ENCODE peak calls at places on chromosomes 4 and X, in ten cellular contexts. T is fibroblast of the conjunctiva; X is cardiac muscle cell; W is heart left ventricle; E is pancreas; Z is GM03348; J is stimulated activated CD8-positive, alpha-beta memory T cell treated with anti-CD3 and anti-CD28 coated beads, Interleukin-15, amount 100 ng/mL, for 48 hours; N is fibroblast of the aortic adventitia; O is NCI-H1105 treated with DMSO at 0.1 percent for 48 hours; H is HL-60. V is an unnamed sample.

GRCh38 chr4:137378393-137379290 is 153.7 kb downstream of the PCDH18 start:
- DNase-seq in T (no peak), X (no peak), W (no peak), E (no peak), Z (peak; percentile 11), J (no peak), N (no peak), O (no peak), H (no peak), V (no peak)

GRCh38 chr4:108314900-108315589 is 146.3 kb upstream of the LEF1 start:
- DNase-seq in T (no peak), X (no peak), W (no peak), E (no peak), Z (no peak), J (no peak), N (no peak), O (no peak), H (no peak), V (no peak)

GRCh38 chr4:8329859-8330761 is 60.6 kb downstream of the HTRA3 start:
- DNase-seq in T (no peak), X (no peak), W (no peak), E (no peak), Z (no peak), J (no peak), N (no peak), O (no peak), H (no peak), V (no peak)

GRCh38 chr4:163976588-163976987 is 482.1 kb downstream of the TMA16 start:
- DNase-seq in T (no peak), X (no peak), W (no peak), E (no peak), Z (no peak), J (no peak), N (no peak), O (no peak), H (no peak), V (no peak)

GRCh38 chr4:188246488-188246887 is 107.2 kb downstream of the TRIML1 start:
- DNase-seq in T (no peak), X (no peak), W (no peak), E (no peak), Z (no peak), J (no peak), N (no peak), O (no peak), H (no peak), V (no peak)

GRCh38 chr4:183348706-183349659 is 26.8 kb upstream of the CLDN24 start:
- DNase-seq in T (peak; percentile 70), X (no peak), W (no peak), E (no peak), Z (peak; percentile 81), J (peak; percentile 21), N (peak; percentile 75), O (no peak), H (no peak), V (no peak)

GRCh38 chrX:23902419-23902818 is 5.3 kb downstream of the APOO start:
- DNase-seq in T (peak; percentile 51), X (peak; percentile 67), W (no peak), E (no peak), Z (peak; percentile 39), J (no peak), N (peak; percentile 83), O (peak; percentile 53), H (no peak), V (peak; percentile 39)

GRCh38 chr4:1325176-1325480 is 21.9 kb upstream of the UVSSA start:
- DNase-seq in T (no peak), X (no peak), W (no peak), E (no peak), Z (no peak), J (no peak), N (no peak), O (no peak), H (no peak), V (no peak)

GRCh38 chrX:118286066-118286758 is 59.7 kb upstream of the WDR44 start:
- DNase-seq in T (no peak), X (no peak), W (no peak), E (no peak), Z (no peak), J (no peak), N (peak; percentile 35), O (no peak), H (no peak), V (no peak)

GRCh38 chrX:48045410-48046311 is 25.8 kb downstream of the ZNF630 start:
- DNase-seq in T (peak; percentile 65), X (no peak), W (peak; percentile 49), E (no peak), Z (peak; percentile 19), J (no peak), N (peak; percentile 95), O (no peak), H (no peak), V (no peak)

GRCh38 chrX:74853255-74853654 is 72.0 kb downstream of the NEXMIF start:
- DNase-seq in T (no peak), X (no peak), W (no peak), E (no peak), Z (no peak), J (no peak), N (no peak), O (no peak), H (no peak), V (no peak)

GRCh38 chr4:142645478-142646108 is 200.5 kb downstream of the INPP4B start:
- DNase-seq in T (no peak), X (peak; percentile 62), W (peak; percentile 17), E (no peak), Z (no peak), J (no peak), N (peak; percentile 51), O (no peak), H (no peak), V (no peak)

GRCh38 chr4:64581422-64581821 is 172.2 kb upstream of the TECRL start:
- DNase-seq in T (peak; percentile 24), X (no peak), W (no peak), E (no peak), Z (peak; percentile 30), J (no peak), N (peak; percentile 10), O (no peak), H (no peak), V (no peak)

GRCh38 chr4:66000500-66001117 is 330.3 kb upstream of the EPHA5 start:
- DNase-seq in T (no peak), X (peak; percentile 1), W (no peak), E (no peak), Z (no peak), J (no peak), N (peak; percentile 66), O (peak; percentile 11), H (no peak), V (no peak)

GRCh38 chr4:156252300-156253016 is 298.8 kb upstream of the CTSO start:
- DNase-seq in T (no peak), X (no peak), W (no peak), E (no peak), Z (no peak), J (no peak), N (peak; percentile 18), O (no peak), H (no peak), V (no peak)

GRCh38 chr4:186726440-186727148 is 2.9 kb upstream of the FAT1 start:
- DNase-seq in T (no peak), X (peak; percentile 85), W (peak; percentile 76), E (peak; percentile 75), Z (peak; percentile 95), J (no peak), N (peak; percentile 57), O (peak; percentile 57), H (no peak), V (peak; percentile 71)

GRCh38 chr4:173191623-173192041 is 23.0 kb downstream of the GALNT7 start:
- DNase-seq in T (no peak), X (no peak), W (no peak), E (no peak), Z (no peak), J (no peak), N (peak; percentile 20), O (no peak), H (no peak), V (no peak)

GRCh38 chr4:153634737-153635353 is 49.2 kb upstream of the TLR2 start:
- DNase-seq in T (peak; percentile 24), X (peak; percentile 48), W (no peak), E (no peak), Z (peak; percentile 45), J (no peak), N (peak; percentile 60), O (peak; percentile 3), H (no peak), V (no peak)

GRCh38 chr4:75696036-75696435 is 22.8 kb upstream of the G3BP2 start:
- DNase-seq in T (no peak), X (no peak), W (no peak), E (no peak), Z (no peak), J (no peak), N (no peak), O (no peak), H (no peak), V (no peak)

GRCh38 chr4:3290476-3290875 is 2.3 kb upstream of the RGS12 start:
- DNase-seq in T (no peak), X (no peak), W (no peak), E (no peak), Z (no peak), J (no peak), N (no peak), O (no peak), H (no peak), V (no peak)

GRCh38 chrX:30930143-30930542 is 41.1 kb upstream of the TAB3 start:
- DNase-seq in T (no peak), X (no peak), W (no peak), E (no peak), Z (no peak), J (no peak), N (no peak), O (no peak), H (no peak), V (no peak)

GRCh38 chr4:78057135-78057599 is at the start of gene FRAS1:
- DNase-seq in T (peak; percentile 24), X (peak; percentile 82), W (peak; percentile 52), E (peak; percentile 21), Z (peak; percentile 65), J (no peak), N (no peak), O (peak; percentile 81), H (no peak), V (peak; percentile 72)

GRCh38 chr4:44038811-44039210 is 409.8 kb downstream of the KCTD8 start:
- DNase-seq in T (no peak), X (no peak), W (no peak), E (no peak), Z (no peak), J (no peak), N (no peak), O (no peak), H (no peak), V (no peak)

GRCh38 chr4:139452000-139452399 is 1.9 kb upstream of the RAB33B start:
- DNase-seq in T (no peak), X (no peak), W (no peak), E (no peak), Z (no peak), J (no peak), N (no peak), O (no peak), H (no peak), V (no peak)

GRCh38 chr4:141609243-141609642 is 27.1 kb upstream of the IL15 start:
- DNase-seq in T (no peak), X (no peak), W (no peak), E (peak; percentile 7), Z (no peak), J (no peak), N (peak; percentile 21), O (no peak), H (no peak), V (no peak)

GRCh38 chrX:125895518-125895917 is 270.6 kb downstream of the DCAF12L2 start:
- DNase-seq in T (no peak), X (no peak), W (no peak), E (no peak), Z (no peak), J (no peak), N (no peak), O (no peak), H (no peak), V (no peak)

GRCh38 chrX:133323450-133323849 is 91.8 kb downstream of the GPC4 start:
- DNase-seq in T (no peak), X (no peak), W (no peak), E (no peak), Z (no peak), J (no peak), N (no peak), O (no peak), H (no peak), V (no peak)

GRCh38 chr4:112860731-112861377 is 188.6 kb upstream of the ANK2 start:
- DNase-seq in T (no peak), X (no peak), W (no peak), E (no peak), Z (no peak), J (no peak), N (no peak), O (no peak), H (no peak), V (no peak)